ENCODE peak calls at places on chromosomes 16 and 17, in ten cellular contexts. H, M, O, D, X, A, P, Z, I and W are unnamed samples. For H3K36me3, the result is how much of the 10 kb centered on the place peaks cover.

GRCh38 chr16:12375341-12375740 is 398.8 kb downstream of the SNX29 start:
- DNase-seq in H (no peak), M (no peak), O (no peak), D (no peak), X (no peak), A (no peak), P (no peak), Z (no peak), I (no peak), W (no peak)

GRCh38 chr17:47732399-47733046 is 513 bp upstream of the TBX21 start:
- DNase-seq in H (no peak), M (no peak), O (no peak), D (no peak), X (no peak), A (no peak), P (no peak), Z (no peak), I (no peak), W (no peak)

GRCh38 chr17:77356690-77357201 is 216.0 kb downstream of the SEC14L1 start:
- DNase-seq in H (no peak), M (peak), O (no peak), D (peak), X (no peak), A (no peak), P (no peak), Z (peak), I (no peak), W (no peak)

GRCh38 chr17:49898547-49899490 is 51.0 kb upstream of the TAC4 start:
- DNase-seq in H (peak), M (no peak), O (no peak), D (peak), X (no peak), A (no peak), P (no peak), Z (no peak), I (peak), W (no peak)

GRCh38 chr16:29978564-29979270 is 5.0 kb downstream of the TAOK2 start:
- DNase-seq in H (no peak), M (no peak), O (no peak), D (no peak), X (no peak), A (no peak), P (no peak), Z (no peak), I (no peak), W (no peak)

GRCh38 chr16:47925811-47926460 is 229.9 kb downstream of the ABCC12 start:
- DNase-seq in H (peak), M (no peak), O (no peak), D (no peak), X (no peak), A (no peak), P (no peak), Z (no peak), I (peak), W (no peak)

GRCh38 chr17:73748521-73748920 is 104.3 kb upstream of the SDK2 start:
- DNase-seq in H (no peak), M (no peak), O (no peak), D (no peak), X (no peak), A (no peak), P (no peak), Z (no peak), I (no peak), W (no peak)

GRCh38 chr17:4717791-4718190 is 7.4 kb downstream of the ARRB2 start:
- DNase-seq in H (no peak), M (no peak), O (no peak), D (no peak), X (no peak), A (no peak), P (no peak), Z (no peak), I (no peak), W (no peak)

GRCh38 chr17:9470171-9470570 is 105.4 kb downstream of the STX8 start:
- DNase-seq in H (no peak), M (no peak), O (no peak), D (no peak), X (peak), A (no peak), P (no peak), Z (no peak), I (no peak), W (no peak)

GRCh38 chr17:50501054-50501453 is 7.2 kb upstream of the MYCBPAP start:
- DNase-seq in H (peak), M (peak), O (no peak), D (no peak), X (no peak), A (no peak), P (no peak), Z (no peak), I (no peak), W (no peak)

GRCh38 chr16:50396770-50397525 is 28.2 kb upstream of the BRD7 start:
- DNase-seq in H (peak), M (no peak), O (no peak), D (peak), X (no peak), A (no peak), P (no peak), Z (peak), I (peak), W (no peak)

GRCh38 chr16:54000361-54000760 is 286.2 kb downstream of the IRX3 start:
- DNase-seq in H (no peak), M (no peak), O (no peak), D (no peak), X (no peak), A (no peak), P (no peak), Z (no peak), I (no peak), W (no peak)

GRCh38 chr17:16939606-16940115 is 32.3 kb downstream of the TNFRSF13B start:
- DNase-seq in H (no peak), M (peak), O (no peak), D (peak), X (no peak), A (no peak), P (no peak), Z (no peak), I (no peak), W (no peak)

GRCh38 chr16:77344306-77344705 is 90.5 kb downstream of the ADAMTS18 start:
- DNase-seq in H (peak), M (no peak), O (no peak), D (no peak), X (no peak), A (no peak), P (no peak), Z (no peak), I (no peak), W (no peak)

GRCh38 chr17:3678095-3678820 is 9.6 kb downstream of the EMC6 start:
- DNase-seq in H (peak), M (no peak), O (no peak), D (no peak), X (no peak), A (no peak), P (no peak), Z (no peak), I (no peak), W (no peak)
- H3K4me3 ChIP-seq in H (no peak), M (no peak), O (no peak), D (no peak), X (no peak), A (no peak), P (no peak), Z (no peak), I (no peak), W (no peak)

GRCh38 chr17:38658741-38659345 is 15.9 kb downstream of the EPOP start:
- DNase-seq in H (no peak), M (no peak), O (no peak), D (no peak), X (no peak), A (peak), P (no peak), Z (no peak), I (no peak), W (no peak)
- H3K36me3 ChIP-seq in H (under half), M (under half), O (under half), D (under half), X (under half), A (under half), P (under half), Z (under half), I (under half), W (under half)

DNA sequence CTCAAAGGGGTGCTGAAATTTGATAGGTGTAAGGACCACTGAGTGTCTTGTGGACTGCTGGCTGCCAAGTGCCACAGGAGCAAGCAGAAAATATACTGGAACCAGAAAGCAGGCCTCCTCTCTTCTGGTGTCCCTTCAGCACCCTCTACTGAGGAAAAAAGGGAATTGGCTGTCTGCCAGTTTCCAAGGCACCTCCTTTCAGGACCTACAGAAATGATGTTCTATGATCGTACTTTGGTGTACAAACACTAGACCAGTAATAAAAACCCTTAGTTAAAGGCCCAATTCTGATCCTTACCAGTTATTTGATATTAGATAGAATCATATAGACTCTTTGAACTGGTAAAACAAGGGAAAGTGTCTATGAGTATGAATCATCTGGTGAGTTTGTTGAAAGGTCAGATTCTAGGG is 35.8 kb upstream of the BCAS3 start:
- DNase-seq in H (peak), M (peak), O (no peak), D (peak), X (no peak), A (no peak), P (peak), Z (peak), I (peak), W (peak)
- TF ChIP-seq CTCF in H (peak), M (peak), O (peak), D (peak), X (peak), A (peak), P (no peak), Z (no peak), I (peak), W (peak)

GRCh38 chr17:21076242-21076641 is 33.4 kb upstream of the USP22 start:
- DNase-seq in H (no peak), M (no peak), O (no peak), D (no peak), X (no peak), A (no peak), P (no peak), Z (no peak), I (no peak), W (no peak)
- H3K4me3 ChIP-seq in H (no peak), M (no peak), O (no peak), D (no peak), X (no peak), A (no peak), P (no peak), Z (no peak), I (no peak), W (no peak)

GRCh38 chr16:28824548-28824973 is 1.8 kb downstream of the ATXN2L start:
- DNase-seq in H (no peak), M (no peak), O (no peak), D (no peak), X (no peak), A (no peak), P (no peak), Z (no peak), I (no peak), W (no peak)
- H3K36me3 ChIP-seq in H (under half), M (under half), O (under half), D (under half), X (under half), A (under half), P (under half), Z (under half), I (under half), W (under half)

GRCh38 chr17:7460850-7461660 is 16.2 kb downstream of the CHRNB1 start:
- DNase-seq in H (no peak), M (no peak), O (no peak), D (no peak), X (no peak), A (no peak), P (peak), Z (no peak), I (no peak), W (no peak)
- TF ChIP-seq CTCF in H (no peak), M (no peak), O (no peak), D (no peak), X (no peak), A (no peak), P (no peak), Z (no peak), I (no peak), W (no peak)

DNA sequence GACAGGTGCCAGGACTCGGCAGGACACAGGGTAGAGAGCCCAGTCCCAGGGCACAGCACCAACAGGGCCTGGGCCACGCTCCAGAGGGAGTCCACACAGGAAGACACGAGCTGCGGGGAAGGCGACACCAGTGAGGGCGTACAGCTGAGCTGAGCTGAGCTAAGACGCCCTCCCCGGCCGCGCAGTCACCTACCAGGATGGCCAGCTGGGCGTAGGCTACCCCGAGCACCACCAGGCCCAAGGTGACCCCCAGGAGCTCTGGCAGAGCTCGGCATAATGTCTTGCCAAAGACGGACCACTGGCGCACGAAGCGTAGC is 42.7 kb downstream of the TSC2 start:
- DNase-seq in H (no peak), M (no peak), O (no peak), D (no peak), X (no peak), A (peak), P (no peak), Z (no peak), I (no peak), W (no peak)
- H3K4me3 ChIP-seq in H (peak), M (no peak), O (no peak), D (no peak), X (no peak), A (no peak), P (no peak), Z (no peak), I (no peak), W (no peak)

DNA sequence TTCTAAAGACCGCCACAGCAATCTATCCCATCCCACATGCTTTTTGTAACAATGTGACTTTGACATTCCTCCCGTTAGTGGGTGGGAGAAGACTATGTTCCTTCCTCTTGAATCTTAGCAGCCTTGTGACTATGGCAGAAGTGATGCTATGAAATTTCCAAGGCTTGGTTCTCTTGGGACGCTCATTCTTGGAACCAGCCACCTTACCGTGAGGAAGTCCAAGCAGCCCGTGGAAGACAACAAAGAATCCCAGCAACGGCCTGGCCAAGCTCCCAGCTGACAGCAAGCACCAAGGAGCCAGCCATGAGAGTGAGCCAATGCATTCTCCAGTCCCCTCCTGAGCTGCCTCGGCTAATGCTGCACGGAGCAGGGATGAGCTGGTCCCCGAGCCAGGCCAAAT is 62.3 kb downstream of the VPS53 start:
- DNase-seq in H (no peak), M (peak), O (no peak), D (no peak), X (no peak), A (peak), P (no peak), Z (no peak), I (no peak), W (no peak)
- H3K36me3 ChIP-seq in H (under half), M (under half), O (under half), D (under half), X (under half), A (half or more), P (under half), Z (under half), I (under half), W (under half)

GRCh38 chr16:805474-805873 is 4.9 kb upstream of the GNG13 start:
- DNase-seq in H (no peak), M (no peak), O (no peak), D (no peak), X (no peak), A (no peak), P (no peak), Z (no peak), I (no peak), W (no peak)

GRCh38 chr16:804193-805048 is 3.9 kb upstream of the GNG13 start:
- DNase-seq in H (no peak), M (no peak), O (no peak), D (no peak), X (no peak), A (no peak), P (no peak), Z (no peak), I (no peak), W (no peak)

GRCh38 chr16:802914-803750 is 2.6 kb upstream of the GNG13 start:
- DNase-seq in H (no peak), M (no peak), O (no peak), D (no peak), X (no peak), A (no peak), P (no peak), Z (no peak), I (no peak), W (no peak)

GRCh38 chr16:803751-804075 is 3.2 kb upstream of the GNG13 start:
- DNase-seq in H (no peak), M (no peak), O (no peak), D (no peak), X (no peak), A (no peak), P (no peak), Z (no peak), I (no peak), W (no peak)

DNA sequence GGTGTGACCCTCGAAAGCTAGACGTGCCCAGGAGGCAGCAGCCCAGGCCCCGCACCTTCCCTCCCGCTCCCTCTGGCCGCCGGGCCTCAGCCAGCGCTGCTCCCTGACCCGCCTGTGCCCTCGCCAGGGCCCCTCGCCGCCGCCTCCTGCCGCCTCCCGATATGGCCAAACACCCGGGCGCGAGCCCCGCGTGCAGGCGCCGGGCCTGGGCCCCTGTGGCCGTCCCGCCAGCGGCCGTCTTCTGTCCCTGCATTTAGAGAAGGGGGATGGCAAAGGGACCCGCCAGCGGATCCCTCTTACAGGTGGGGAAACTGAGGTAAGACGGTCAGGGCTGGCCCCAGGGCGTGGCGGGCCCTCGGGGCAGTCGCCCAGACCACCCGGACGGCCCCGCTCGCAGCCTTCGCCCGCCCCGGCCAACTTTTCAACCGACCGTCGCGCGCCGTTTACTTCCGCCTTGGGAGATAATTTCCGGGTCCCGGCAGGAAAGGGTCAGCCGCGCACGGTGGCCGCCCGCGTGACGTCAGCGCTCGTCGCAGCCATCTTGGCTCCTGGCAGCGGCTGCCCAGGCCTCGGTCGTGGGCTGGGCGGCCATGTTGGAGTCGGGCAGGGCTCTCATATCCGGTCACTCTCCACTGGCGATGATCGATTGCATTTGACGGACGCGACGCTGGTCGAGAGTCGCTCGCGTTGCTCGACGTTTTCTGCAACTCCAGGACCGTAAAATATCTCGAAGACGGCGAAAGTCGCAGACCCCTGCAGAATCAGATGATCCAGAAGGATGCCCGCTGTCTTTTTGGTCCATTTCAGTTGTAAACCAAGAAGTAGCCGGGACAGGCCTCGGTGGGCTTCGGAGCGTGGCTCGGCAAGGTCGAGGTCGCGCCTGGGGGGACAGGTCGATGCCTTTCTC is 7.1 kb upstream of the GNG13 start:
- DNase-seq in H (peak), M (peak), O (peak), D (peak), X (peak), A (peak), P (peak), Z (peak), I (peak), W (peak)
- TF ChIP-seq CTCF in H (no peak), M (no peak), O (no peak), D (no peak), X (no peak), A (no peak), P (no peak), Z (no peak), I (no peak), W (no peak)

GRCh38 chr17:68498479-68499326 is 13.5 kb upstream of the PRKAR1A start:
- DNase-seq in H (no peak), M (no peak), O (no peak), D (no peak), X (no peak), A (peak), P (no peak), Z (peak), I (no peak), W (no peak)
- H3K4me3 ChIP-seq in H (no peak), M (no peak), O (no peak), D (no peak), X (peak), A (peak), P (no peak), Z (no peak), I (no peak), W (no peak)